ENCODE peak calls at places on chromosomes 6 and 20, in nine cellular contexts. One of them, this sample, is unnamed.

GRCh38 chr20:57332105-57333089 is 2.8 kb downstream of the SPO11 start:
- DNase-seq in hepatocyte: peak; percentile 43
- DNase-seq in A549: no peak
- DNase-seq in suprapubic skin: no peak
- DNase-seq in pancreas: no peak
- DNase-seq in cardiac muscle cell: peak; percentile 14
- DNase-seq in fibroblast of lung: no peak
- DNase-seq in heart right ventricle: no peak
- DNase-seq in upper lobe of right lung: no peak
- DNase-seq in this sample: no peak

GRCh38 chr20:3727333-3728035 is 5.0 kb upstream of the HSPA12B start:
- DNase-seq in hepatocyte: no peak
- DNase-seq in heart right ventricle: no peak
- DNase-seq in cardiac muscle cell: no peak
- DNase-seq in upper lobe of right lung: peak; percentile 36
- DNase-seq in fibroblast of lung: peak; percentile 66
- DNase-seq in pancreas: no peak
- DNase-seq in A549: no peak
- DNase-seq in suprapubic skin: no peak
- DNase-seq in this sample: no peak

GRCh38 chr20:35901678-35902544 is 52.4 kb downstream of the SCAND1 start:
- DNase-seq in fibroblast of lung: peak; percentile 92
- DNase-seq in suprapubic skin: no peak
- DNase-seq in pancreas: no peak
- DNase-seq in hepatocyte: peak; percentile 27
- DNase-seq in cardiac muscle cell: peak; percentile 40
- DNase-seq in A549: peak; percentile 80
- DNase-seq in upper lobe of right lung: no peak
- DNase-seq in heart right ventricle: no peak
- DNase-seq in this sample: no peak

GRCh38 chr6:95548188-95548837 is 29.0 kb upstream of the MANEA start:
- DNase-seq in hepatocyte: no peak
- DNase-seq in pancreas: no peak
- DNase-seq in upper lobe of right lung: no peak
- DNase-seq in fibroblast of lung: no peak
- DNase-seq in cardiac muscle cell: no peak
- DNase-seq in suprapubic skin: no peak
- DNase-seq in heart right ventricle: no peak
- DNase-seq in A549: no peak
- DNase-seq in this sample: no peak

GRCh38 chr6:156390621-156391378 is 386.4 kb upstream of the ARID1B start:
- DNase-seq in hepatocyte: no peak
- DNase-seq in A549: no peak
- DNase-seq in cardiac muscle cell: no peak
- DNase-seq in heart right ventricle: no peak
- DNase-seq in upper lobe of right lung: no peak
- DNase-seq in suprapubic skin: no peak
- DNase-seq in fibroblast of lung: no peak
- DNase-seq in pancreas: peak; percentile 28
- DNase-seq in this sample: no peak

GRCh38 chr20:36061754-36062153 is 92.8 kb upstream of the EPB41L1 start:
- DNase-seq in heart right ventricle: peak; percentile 49
- DNase-seq in fibroblast of lung: no peak
- DNase-seq in upper lobe of right lung: no peak
- DNase-seq in suprapubic skin: no peak
- DNase-seq in hepatocyte: no peak
- DNase-seq in pancreas: no peak
- DNase-seq in cardiac muscle cell: no peak
- DNase-seq in A549: no peak
- DNase-seq in this sample: no peak

GRCh38 chr6:85484941-85485340 is 35.1 kb downstream of the NT5E start:
- DNase-seq in heart right ventricle: no peak
- DNase-seq in cardiac muscle cell: no peak
- DNase-seq in pancreas: no peak
- DNase-seq in hepatocyte: no peak
- DNase-seq in upper lobe of right lung: no peak
- DNase-seq in fibroblast of lung: no peak
- DNase-seq in A549: no peak
- DNase-seq in suprapubic skin: no peak
- DNase-seq in this sample: no peak

GRCh38 chr20:52313335-52313963 is 121.9 kb upstream of the ZFP64 start:
- DNase-seq in suprapubic skin: no peak
- DNase-seq in upper lobe of right lung: no peak
- DNase-seq in fibroblast of lung: peak; percentile 48
- DNase-seq in A549: peak; percentile 23
- DNase-seq in hepatocyte: peak; percentile 68
- DNase-seq in pancreas: no peak
- DNase-seq in cardiac muscle cell: peak; percentile 60
- DNase-seq in heart right ventricle: no peak
- DNase-seq in this sample: peak; percentile 39

GRCh38 chr6:17397764-17398194 is 4.4 kb downstream of the CAP2 start:
- DNase-seq in fibroblast of lung: peak; percentile 44
- DNase-seq in upper lobe of right lung: no peak
- DNase-seq in heart right ventricle: no peak
- DNase-seq in A549: no peak
- DNase-seq in hepatocyte: no peak
- DNase-seq in pancreas: no peak
- DNase-seq in cardiac muscle cell: no peak
- DNase-seq in suprapubic skin: no peak
- DNase-seq in this sample: no peak

GRCh38 chr6:27327023-27327742 is 15.1 kb upstream of the POM121L2 start:
- DNase-seq in A549: no peak
- DNase-seq in cardiac muscle cell: no peak
- DNase-seq in pancreas: no peak
- DNase-seq in heart right ventricle: no peak
- DNase-seq in suprapubic skin: no peak
- DNase-seq in fibroblast of lung: no peak
- DNase-seq in upper lobe of right lung: no peak
- DNase-seq in hepatocyte: no peak
- DNase-seq in this sample: no peak

GRCh38 chr6:108671790-108672189 is 111.1 kb downstream of the FOXO3 start:
- DNase-seq in pancreas: no peak
- DNase-seq in suprapubic skin: no peak
- DNase-seq in upper lobe of right lung: no peak
- DNase-seq in A549: no peak
- DNase-seq in fibroblast of lung: no peak
- DNase-seq in heart right ventricle: no peak
- DNase-seq in hepatocyte: no peak
- DNase-seq in cardiac muscle cell: no peak
- DNase-seq in this sample: no peak

GRCh38 chr20:25032065-25032477 is 25.9 kb downstream of the ACSS1 start:
- DNase-seq in hepatocyte: no peak
- DNase-seq in suprapubic skin: no peak
- DNase-seq in fibroblast of lung: peak; percentile 4
- DNase-seq in A549: no peak
- DNase-seq in cardiac muscle cell: no peak
- DNase-seq in pancreas: no peak
- DNase-seq in heart right ventricle: no peak
- DNase-seq in upper lobe of right lung: no peak
- DNase-seq in this sample: no peak

GRCh38 chr6:37058084-37058586 is 52.7 kb downstream of the FGD2 start:
- DNase-seq in upper lobe of right lung: no peak
- DNase-seq in fibroblast of lung: peak; percentile 40
- DNase-seq in A549: no peak
- DNase-seq in suprapubic skin: no peak
- DNase-seq in heart right ventricle: no peak
- DNase-seq in pancreas: no peak
- DNase-seq in cardiac muscle cell: no peak
- DNase-seq in hepatocyte: no peak
- DNase-seq in this sample: no peak

GRCh38 chr20:59752101-59752586 is 147.8 kb downstream of the PHACTR3 start:
- DNase-seq in A549: no peak
- DNase-seq in cardiac muscle cell: peak; percentile 0
- DNase-seq in suprapubic skin: no peak
- DNase-seq in heart right ventricle: peak; percentile 59
- DNase-seq in pancreas: no peak
- DNase-seq in hepatocyte: no peak
- DNase-seq in upper lobe of right lung: no peak
- DNase-seq in fibroblast of lung: no peak
- DNase-seq in this sample: no peak

GRCh38 chr20:47663354-47664067 is 121.8 kb downstream of the SULF2 start:
- DNase-seq in fibroblast of lung: peak; percentile 62
- DNase-seq in A549: peak; percentile 76
- DNase-seq in pancreas: peak; percentile 90
- DNase-seq in suprapubic skin: peak; percentile 87
- DNase-seq in hepatocyte: peak; percentile 83
- DNase-seq in heart right ventricle: peak; percentile 76
- DNase-seq in cardiac muscle cell: peak; percentile 78
- DNase-seq in upper lobe of right lung: peak; percentile 86
- DNase-seq in this sample: peak; percentile 72

GRCh38 chr20:61220131-61220530 is 31.9 kb upstream of the CDH4 start:
- DNase-seq in heart right ventricle: no peak
- DNase-seq in A549: no peak
- DNase-seq in fibroblast of lung: no peak
- DNase-seq in suprapubic skin: no peak
- DNase-seq in upper lobe of right lung: no peak
- DNase-seq in hepatocyte: peak; percentile 23
- DNase-seq in pancreas: no peak
- DNase-seq in cardiac muscle cell: no peak
- DNase-seq in this sample: no peak

GRCh38 chr6:133889557-133890301 is 816 bp downstream of the TCF21 start:
- DNase-seq in pancreas: peak; percentile 70
- DNase-seq in suprapubic skin: no peak
- DNase-seq in fibroblast of lung: peak; percentile 23
- DNase-seq in upper lobe of right lung: no peak
- DNase-seq in heart right ventricle: no peak
- DNase-seq in cardiac muscle cell: peak; percentile 38
- DNase-seq in hepatocyte: peak; percentile 43
- DNase-seq in A549: no peak
- DNase-seq in this sample: no peak
- H3K27ac ChIP-seq in pancreas: no peak overlapping the region
- H3K27ac ChIP-seq in suprapubic skin: no peak overlapping the region
- H3K27ac ChIP-seq in fibroblast of lung: peak overlapping the region; percentile 79
- H3K27ac ChIP-seq in upper lobe of right lung: peak overlapping the region; percentile 85
- H3K27ac ChIP-seq in heart right ventricle: peak overlapping the region; percentile 78
- H3K27ac ChIP-seq in cardiac muscle cell: no peak overlapping the region
- H3K27ac ChIP-seq in hepatocyte: peak overlapping the region; percentile 76
- H3K27ac ChIP-seq in A549: no peak overlapping the region
- H3K27ac ChIP-seq in this sample: no peak overlapping the region

GRCh38 chr6:70956451-70957283 is at the start of gene B3GAT2:
- DNase-seq in fibroblast of lung: peak; percentile 15
- DNase-seq in A549: no peak
- DNase-seq in suprapubic skin: no peak
- DNase-seq in heart right ventricle: peak; percentile 4
- DNase-seq in upper lobe of right lung: peak; percentile 67
- DNase-seq in hepatocyte: peak; percentile 47
- DNase-seq in pancreas: peak; percentile 73
- DNase-seq in cardiac muscle cell: peak; percentile 50
- DNase-seq in this sample: no peak

GRCh38 chr6:70955441-70956190 is 1.2 kb downstream of the B3GAT2 start:
- DNase-seq in suprapubic skin: peak; percentile 76
- DNase-seq in A549: peak; percentile 33
- DNase-seq in cardiac muscle cell: peak; percentile 93
- DNase-seq in fibroblast of lung: peak; percentile 69
- DNase-seq in hepatocyte: peak; percentile 94
- DNase-seq in heart right ventricle: peak; percentile 77
- DNase-seq in upper lobe of right lung: peak; percentile 93
- DNase-seq in pancreas: peak; percentile 95
- DNase-seq in this sample: peak; percentile 86

GRCh38 chr6:70957284-70957617 is 391 bp upstream of the B3GAT2 start:
- DNase-seq in fibroblast of lung: peak; percentile 1
- DNase-seq in hepatocyte: no peak
- DNase-seq in suprapubic skin: no peak
- DNase-seq in upper lobe of right lung: no peak
- DNase-seq in A549: no peak
- DNase-seq in pancreas: no peak
- DNase-seq in cardiac muscle cell: no peak
- DNase-seq in heart right ventricle: no peak
- DNase-seq in this sample: no peak

GRCh38 chr6:70956191-70956450 is 739 bp downstream of the B3GAT2 start:
- DNase-seq in A549: no peak
- DNase-seq in suprapubic skin: no peak
- DNase-seq in heart right ventricle: no peak
- DNase-seq in upper lobe of right lung: no peak
- DNase-seq in cardiac muscle cell: no peak
- DNase-seq in fibroblast of lung: no peak
- DNase-seq in hepatocyte: no peak
- DNase-seq in pancreas: no peak
- DNase-seq in this sample: no peak

DNA sequence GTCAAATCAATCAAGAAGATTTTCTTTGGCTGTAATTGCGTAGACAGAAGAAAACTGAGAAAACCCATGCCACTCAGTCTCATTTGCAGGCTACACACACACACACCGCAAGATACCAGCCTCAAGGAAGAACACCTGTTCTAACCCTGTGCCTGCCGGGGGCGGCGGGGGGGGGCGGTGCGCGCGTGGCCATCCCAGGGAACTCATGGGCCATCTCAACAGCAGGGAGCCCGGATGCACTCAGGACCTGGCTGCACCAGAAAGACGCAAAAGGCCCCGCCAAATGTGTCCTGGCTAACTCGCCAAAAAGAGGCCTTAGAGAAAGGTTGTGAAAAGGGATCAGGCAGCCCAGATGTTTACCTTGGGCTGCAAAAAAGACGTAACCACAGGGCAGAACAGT is 2.1 kb downstream of the B3GAT2 start:
- DNase-seq in upper lobe of right lung: no peak
- DNase-seq in fibroblast of lung: no peak
- DNase-seq in hepatocyte: no peak
- DNase-seq in pancreas: no peak
- DNase-seq in A549: no peak
- DNase-seq in suprapubic skin: no peak
- DNase-seq in cardiac muscle cell: no peak
- DNase-seq in heart right ventricle: no peak
- DNase-seq in this sample: no peak
- H3K4me3 ChIP-seq in upper lobe of right lung: no peak overlapping the region
- H3K4me3 ChIP-seq in fibroblast of lung: no peak overlapping the region
- H3K4me3 ChIP-seq in hepatocyte: no peak overlapping the region
- H3K4me3 ChIP-seq in pancreas: no peak overlapping the region
- H3K4me3 ChIP-seq in A549: no peak overlapping the region
- H3K4me3 ChIP-seq in suprapubic skin: no peak overlapping the region
- H3K4me3 ChIP-seq in cardiac muscle cell: no peak overlapping the region
- H3K4me3 ChIP-seq in heart right ventricle: no peak overlapping the region
- H3K4me3 ChIP-seq in this sample: no peak overlapping the region

DNA sequence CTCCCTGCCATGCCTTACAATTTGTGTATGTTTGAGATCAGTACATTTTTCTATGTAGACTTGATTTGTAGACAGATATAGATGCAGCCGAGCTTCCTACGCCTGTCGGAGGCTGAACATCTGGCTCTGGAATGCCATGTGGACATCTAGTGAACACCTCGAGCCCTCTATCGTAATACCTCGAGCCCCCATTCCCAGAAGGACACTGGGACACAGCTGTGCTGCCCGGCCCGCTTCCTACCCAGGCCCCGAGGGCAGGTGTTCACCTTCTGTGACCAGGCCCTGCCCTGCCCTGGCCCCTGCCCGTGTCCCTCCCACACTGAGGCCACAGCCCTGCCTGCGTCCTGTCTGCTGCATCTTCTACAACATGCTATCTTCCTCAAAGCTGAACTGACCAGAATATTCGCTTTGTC is 12.9 kb downstream of the RPS6KA2 start:
- DNase-seq in fibroblast of lung: no peak
- DNase-seq in hepatocyte: no peak
- DNase-seq in suprapubic skin: no peak
- DNase-seq in upper lobe of right lung: no peak
- DNase-seq in pancreas: no peak
- DNase-seq in heart right ventricle: no peak
- DNase-seq in cardiac muscle cell: no peak
- DNase-seq in A549: no peak
- DNase-seq in this sample: no peak
- H3K27ac ChIP-seq in fibroblast of lung: no peak overlapping the region
- H3K27ac ChIP-seq in hepatocyte: peak overlapping the region; percentile 34
- H3K27ac ChIP-seq in suprapubic skin: peak overlapping the region; percentile 60
- H3K27ac ChIP-seq in upper lobe of right lung: peak overlapping the region; percentile 65
- H3K27ac ChIP-seq in pancreas: no peak overlapping the region
- H3K27ac ChIP-seq in heart right ventricle: peak overlapping the region; percentile 56
- H3K27ac ChIP-seq in cardiac muscle cell: no peak overlapping the region
- H3K27ac ChIP-seq in A549: no peak overlapping the region
- H3K27ac ChIP-seq in this sample: no peak overlapping the region

GRCh38 chr20:19807901-19808300 is 49.8 kb downstream of the RIN2 start:
- DNase-seq in suprapubic skin: no peak
- DNase-seq in pancreas: no peak
- DNase-seq in fibroblast of lung: peak; percentile 25
- DNase-seq in hepatocyte: no peak
- DNase-seq in heart right ventricle: no peak
- DNase-seq in cardiac muscle cell: no peak
- DNase-seq in upper lobe of right lung: no peak
- DNase-seq in A549: no peak
- DNase-seq in this sample: no peak
- H3K4me3 ChIP-seq in suprapubic skin: no peak overlapping the region
- H3K4me3 ChIP-seq in pancreas: no peak overlapping the region
- H3K4me3 ChIP-seq in fibroblast of lung: no peak overlapping the region
- H3K4me3 ChIP-seq in hepatocyte: no peak overlapping the region
- H3K4me3 ChIP-seq in heart right ventricle: no peak overlapping the region
- H3K4me3 ChIP-seq in cardiac muscle cell: no peak overlapping the region
- H3K4me3 ChIP-seq in upper lobe of right lung: no peak overlapping the region
- H3K4me3 ChIP-seq in A549: no peak overlapping the region
- H3K4me3 ChIP-seq in this sample: no peak overlapping the region